ENCODE peak calls at places on chromosomes 1 and 21, in four cellular contexts. E, O, L and Y are unnamed samples.

GRCh38 chr1:160261526-160261877 is 847 bp downstream of the DCAF8 start:
- DNase-seq in E (peak; percentile 91), L (peak; percentile 84), O (peak; percentile 69), Y (peak; percentile 86)

GRCh38 chr1:8378202-8378601 is 60.3 kb downstream of the SLC45A1 start:
- DNase-seq in O (no peak), L (no peak), E (peak; percentile 64), Y (no peak)

GRCh38 chr1:25072461-25072860 is 142.4 kb upstream of the RUNX3 start:
- DNase-seq in L (no peak), O (no peak), E (no peak), Y (no peak)

GRCh38 chr1:115478933-115479551 is 141.0 kb upstream of the NGF start:
- DNase-seq in O (peak; percentile 15), E (no peak), L (no peak), Y (no peak)

GRCh38 chr1:96116707-96117106 is 604.9 kb upstream of the PTBP2 start:
- DNase-seq in L (peak; percentile 11), E (peak; percentile 17), O (no peak), Y (no peak)

GRCh38 chr1:171457412-171457811 is 27.9 kb upstream of the PRRC2C start:
- DNase-seq in E (peak; percentile 60), O (no peak), L (peak; percentile 8), Y (peak; percentile 21)

GRCh38 chr1:246768403-246769020 is 44.3 kb downstream of the SCCPDH start:
- DNase-seq in L (no peak), E (no peak), O (peak; percentile 66), Y (no peak)

GRCh38 chr21:35467536-35467935 is 418.4 kb upstream of the RUNX1 start:
- DNase-seq in E (peak; percentile 54), O (no peak), L (peak; percentile 60), Y (no peak)

GRCh38 chr1:208272311-208272710 is 28.1 kb upstream of the PLXNA2 start:
- DNase-seq in L (no peak), O (no peak), E (no peak), Y (no peak)

GRCh38 chr1:29671957-29672356 is 435.6 kb downstream of the PTPRU start:
- DNase-seq in O (no peak), E (no peak), L (no peak), Y (no peak)

GRCh38 chr1:112688781-112689193 is 14.3 kb downstream of the MOV10 start:
- DNase-seq in L (no peak), E (no peak), O (no peak), Y (no peak)

GRCh38 chr1:162840256-162840839 is 20.6 kb downstream of the CCDC190 start:
- DNase-seq in L (no peak), E (peak; percentile 32), O (peak; percentile 46), Y (no peak)

GRCh38 chr21:42524341-42525227 is 10.9 kb downstream of the SLC37A1 start:
- DNase-seq in E (peak; percentile 52), O (peak; percentile 53), L (peak; percentile 56), Y (peak; percentile 82)

GRCh38 chr1:15850450-15851079 is 3.1 kb downstream of the SPEN start:
- DNase-seq in L (no peak), O (no peak), E (no peak), Y (peak; percentile 23)

GRCh38 chr1:93321720-93322119 is 24.0 kb upstream of the DR1 start:
- DNase-seq in O (no peak), E (no peak), L (no peak), Y (no peak)

GRCh38 chr1:182446033-182446669 is 3.8 kb upstream of the RGSL1 start:
- DNase-seq in O (peak; percentile 81), L (peak; percentile 14), E (peak; percentile 40), Y (peak; percentile 54)

GRCh38 chr1:228985661-228986060 is 250.4 kb downstream of the RHOU start:
- DNase-seq in O (no peak), L (no peak), E (no peak), Y (no peak)

GRCh38 chr1:104064391-104064790 is 314.7 kb downstream of the AMY1C start:
- DNase-seq in O (no peak), E (no peak), L (peak; percentile 23), Y (no peak)

GRCh38 chr1:58928514-58928913 is 144.7 kb upstream of the JUN start:
- DNase-seq in L (no peak), E (no peak), O (no peak), Y (peak; percentile 65)

GRCh38 chr1:27392096-27392777 is at the start of gene GPR3:
- DNase-seq in O (peak; percentile 97), L (peak; percentile 87), E (peak; percentile 91), Y (peak; percentile 97)

GRCh38 chr1:209072481-209072880 is 511.0 kb upstream of the CAMK1G start:
- DNase-seq in E (no peak), L (peak; percentile 36), O (no peak), Y (no peak)

GRCh38 chr1:14301704-14302024 is 296.8 kb upstream of the KAZN start:
- DNase-seq in L (no peak), E (no peak), O (no peak), Y (no peak)

GRCh38 chr1:14300991-14301703 is 297.3 kb upstream of the KAZN start:
- DNase-seq in O (no peak), L (peak; percentile 29), E (no peak), Y (peak; percentile 60)

GRCh38 chr1:14302025-14302424 is 296.5 kb upstream of the KAZN start:
- DNase-seq in E (no peak), L (no peak), O (no peak), Y (no peak)

GRCh38 chr1:14303011-14303410 is 295.5 kb upstream of the KAZN start:
- DNase-seq in O (no peak), L (no peak), E (no peak), Y (no peak)

DNA sequence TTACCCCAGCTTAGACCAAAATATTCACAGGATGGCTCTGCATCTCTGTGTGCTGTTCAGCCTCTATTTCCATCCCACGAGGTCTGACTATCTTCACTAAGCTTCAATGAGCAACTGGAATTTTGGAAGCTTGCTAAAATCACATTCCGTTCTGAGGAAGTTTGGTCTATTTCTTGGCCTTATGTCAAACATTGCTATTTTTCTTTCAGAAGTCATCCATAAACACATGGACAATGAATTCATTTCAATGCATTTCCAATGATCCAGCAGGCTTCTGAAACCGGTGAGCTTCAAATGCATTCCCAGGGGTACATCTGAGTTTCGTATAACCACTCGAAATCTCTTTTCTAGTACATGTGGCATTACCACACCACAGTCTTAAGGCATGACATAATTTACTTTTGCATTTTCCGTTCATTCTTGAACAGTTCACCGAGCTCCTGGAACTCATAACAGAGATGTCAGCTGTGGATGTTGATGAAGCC is 294.1 kb upstream of the KAZN start:
- DNase-seq in L (peak; percentile 96), E (peak; percentile 1), O (no peak), Y (peak; percentile 31)
- H3K4me3 ChIP-seq in L (no peak overlapping the region), E (no peak overlapping the region), O (no peak overlapping the region), Y (no peak overlapping the region)

GRCh38 chr1:71307451-71307850 is 226.6 kb upstream of the ZRANB2 start:
- DNase-seq in E (peak; percentile 19), O (peak; percentile 14), L (peak; percentile 49), Y (no peak)

GRCh38 chr1:71312545-71312944 is 231.7 kb upstream of the ZRANB2 start:
- DNase-seq in L (no peak), O (no peak), E (no peak), Y (no peak)

GRCh38 chr1:71311396-71311795 is 230.6 kb upstream of the ZRANB2 start:
- DNase-seq in O (no peak), L (peak; percentile 6), E (no peak), Y (no peak)
- H2AFZ ChIP-seq in O (no peak overlapping the region), L (no peak overlapping the region), E (no peak overlapping the region), Y (no peak overlapping the region)

GRCh38 chr1:66335125-66335524 is 198.8 kb upstream of the SGIP1 start:
- DNase-seq in E (no peak), L (no peak), O (no peak), Y (no peak)

GRCh38 chr1:66334311-66334710 is 199.6 kb upstream of the SGIP1 start:
- DNase-seq in E (no peak), L (no peak), O (peak; percentile 25), Y (no peak)

GRCh38 chr1:66336641-66336991 is 197.3 kb upstream of the SGIP1 start:
- DNase-seq in E (no peak), O (no peak), L (no peak), Y (no peak)

GRCh38 chr1:66337249-66337648 is 196.7 kb upstream of the SGIP1 start:
- DNase-seq in E (no peak), O (no peak), L (no peak), Y (no peak)

DNA sequence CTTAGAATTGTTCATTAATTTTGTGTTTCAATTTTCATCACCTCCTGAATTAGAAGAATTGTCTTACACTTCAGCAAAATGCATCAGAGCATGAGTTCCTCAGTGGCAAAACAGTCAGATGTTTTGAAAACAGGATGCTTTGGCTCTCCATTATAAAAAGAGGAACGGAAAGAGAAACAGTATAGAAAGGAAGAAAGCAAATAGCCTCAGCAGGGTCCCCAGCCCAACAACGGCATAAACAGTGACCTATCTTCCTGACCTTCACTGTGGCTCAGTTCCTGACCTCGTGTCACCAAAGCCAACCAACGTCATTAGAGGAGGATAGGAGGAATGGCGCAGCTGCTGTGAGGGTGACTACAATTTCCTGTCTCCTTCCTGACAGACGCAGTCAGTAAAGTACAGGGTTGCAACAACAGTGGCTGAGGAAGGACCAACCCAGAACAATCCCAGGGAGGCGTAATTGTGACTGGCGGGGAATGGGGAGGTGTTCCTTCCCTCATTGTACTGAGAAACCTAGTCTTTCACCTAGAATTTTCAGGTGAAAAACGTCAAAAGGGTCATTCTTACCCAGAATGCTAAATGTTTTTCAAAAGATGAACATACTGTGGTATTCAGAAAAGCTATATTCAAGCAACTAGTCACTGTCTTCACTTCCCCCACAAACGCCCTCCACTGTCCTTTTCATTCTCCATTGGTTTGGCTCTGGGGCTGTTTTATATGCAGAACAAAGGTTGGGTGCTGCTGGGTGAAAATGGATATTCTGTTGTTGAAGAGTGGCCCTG is 197.9 kb upstream of the SGIP1 start:
- DNase-seq in O (peak; percentile 38), E (peak; percentile 61), L (no peak), Y (no peak)
- H3K4me3 ChIP-seq in O (peak overlapping the region; percentile 66), E (peak overlapping the region; percentile 13), L (no peak overlapping the region), Y (no peak overlapping the region)

GRCh38 chr1:117127840-117128239 is 6.3 kb upstream of the TRIM45 start:
- DNase-seq in O (no peak), L (no peak), E (peak; percentile 43), Y (no peak)
- H2AFZ ChIP-seq in O (peak overlapping the region; percentile 50), L (no peak overlapping the region), E (no peak overlapping the region), Y (no peak overlapping the region)

GRCh38 chr1:203327684-203328457 is 22.6 kb downstream of the BTG2 start:
- DNase-seq in L (peak; percentile 60), E (peak; percentile 53), O (no peak), Y (peak; percentile 75)
- H3K4me3 ChIP-seq in L (peak overlapping the region; percentile 58), E (peak overlapping the region; percentile 25), O (peak overlapping the region; percentile 57), Y (no peak overlapping the region)